ENCODE peak calls at places on chromosomes 1 and 21, in eight cellular contexts. Q, U, M, X, V, D, H and K are unnamed samples.

GRCh38 chr1:46191033-46191701 is 7.1 kb downstream of the POMGNT1 start:
- DNase-seq in Q (no peak), M (no peak), H (no peak), U (no peak), D (no peak), V (no peak), X (no peak), K (no peak)

GRCh38 chr1:86507935-86508582 is 38.8 kb upstream of the CLCA4 start:
- DNase-seq in M (no peak), Q (no peak), X (no peak), U (no peak), H (peak; percentile 40), V (no peak), D (peak; percentile 54), K (peak; percentile 17)

GRCh38 chr1:116986531-116987255 is 14.9 kb upstream of the CD101 start:
- DNase-seq in Q (peak; percentile 10), V (no peak), X (peak; percentile 24), U (peak; percentile 78), M (no peak), H (no peak), D (no peak), K (no peak)

GRCh38 chr21:38447611-38448010 is 50.7 kb downstream of the ERG start:
- DNase-seq in U (no peak), Q (no peak), H (no peak), M (no peak), D (no peak), V (no peak), X (no peak), K (no peak)

GRCh38 chr1:170872663-170873062 is 62.7 kb upstream of the MROH9 start:
- DNase-seq in H (no peak), V (no peak), X (no peak), M (no peak), Q (no peak), D (no peak), U (no peak), K (no peak)

GRCh38 chr1:75034376-75034775 is 99.8 kb upstream of the LHX8 start:
- DNase-seq in U (peak; percentile 81), V (no peak), D (no peak), Q (no peak), H (no peak), M (no peak), X (no peak), K (peak; percentile 78)

GRCh38 chr21:28485301-28486022 is 507.2 kb downstream of the LTN1 start:
- DNase-seq in D (no peak), X (no peak), U (no peak), Q (no peak), V (no peak), M (no peak), H (no peak), K (no peak)

GRCh38 chr1:206797534-206798383 is 25.5 kb upstream of the IL10 start:
- DNase-seq in M (no peak), H (peak; percentile 51), D (peak; percentile 65), X (no peak), Q (no peak), V (peak; percentile 50), U (no peak), K (peak; percentile 69)

GRCh38 chr1:46506470-46507219 is 17.0 kb downstream of the DMBX1 start:
- DNase-seq in V (no peak), U (no peak), X (no peak), H (no peak), D (no peak), M (no peak), Q (no peak), K (no peak)

GRCh38 chr1:30302808-30303310 is 420.5 kb downstream of the MATN1 start:
- DNase-seq in H (no peak), X (no peak), D (no peak), U (no peak), M (no peak), Q (no peak), V (no peak), K (no peak)

GRCh38 chr1:155125511-155125945 is 2.1 kb upstream of the EFNA1 start:
- DNase-seq in Q (no peak), M (no peak), X (no peak), D (no peak), U (no peak), V (no peak), H (no peak), K (peak; percentile 43)

GRCh38 chr1:204493145-204493881 is 1.3 kb downstream of the PIK3C2B start:
- DNase-seq in X (no peak), D (no peak), M (no peak), H (no peak), V (no peak), U (peak; percentile 88), Q (no peak), K (no peak)

GRCh38 chr1:68473060-68473459 is 23.3 kb upstream of the RPE65 start:
- DNase-seq in Q (no peak), H (no peak), V (no peak), U (no peak), D (no peak), X (no peak), M (no peak), K (no peak)

GRCh38 chr1:3350441-3351261 is 103.8 kb upstream of the ARHGEF16 start:
- DNase-seq in V (no peak), Q (no peak), M (no peak), X (no peak), U (no peak), H (no peak), D (no peak), K (no peak)

GRCh38 chr1:184191181-184191601 is 139.7 kb downstream of the TSEN15 start:
- DNase-seq in V (no peak), Q (no peak), X (no peak), D (no peak), M (no peak), U (no peak), H (no peak), K (peak; percentile 19)

GRCh38 chr1:2459757-2460156 is 16.3 kb upstream of the PLCH2 start:
- DNase-seq in U (no peak), D (no peak), V (no peak), H (no peak), Q (no peak), X (no peak), M (no peak), K (peak; percentile 57)

GRCh38 chr1:1554926-1555915 is 14.8 kb upstream of the TMEM240 start:
- DNase-seq in D (no peak), U (peak; percentile 86), M (no peak), H (no peak), Q (no peak), X (no peak), V (no peak), K (no peak)

GRCh38 chr1:244414543-244414942 is 37.2 kb downstream of the ADSS2 start:
- DNase-seq in H (no peak), U (no peak), M (peak; percentile 47), X (no peak), V (no peak), Q (no peak), D (no peak), K (no peak)

GRCh38 chr1:115641762-115642167 is at the start of gene VANGL1:
- DNase-seq in M (no peak), U (peak; percentile 71), V (peak; percentile 77), D (no peak), Q (no peak), X (no peak), H (peak; percentile 83), K (peak; percentile 57)

GRCh38 chr21:41641821-41642368 is 125.0 kb downstream of the RIPK4 start:
- DNase-seq in D (no peak), Q (no peak), M (peak; percentile 62), X (no peak), V (no peak), U (peak; percentile 73), H (no peak), K (no peak)

GRCh38 chr1:19815801-19816736 is 986 bp upstream of the RNF186 start:
- DNase-seq in U (peak; percentile 76), D (peak; percentile 55), M (no peak), X (no peak), V (no peak), Q (no peak), H (no peak), K (no peak)

GRCh38 chr1:11364170-11364569 is 91.2 kb downstream of the UBIAD1 start:
- DNase-seq in Q (no peak), M (no peak), V (no peak), U (peak; percentile 36), X (no peak), H (no peak), D (peak; percentile 48), K (no peak)

GRCh38 chr1:214582289-214582891 is 20.6 kb upstream of the CENPF start:
- DNase-seq in U (no peak), D (no peak), Q (no peak), V (no peak), M (no peak), H (no peak), X (no peak), K (no peak)

GRCh38 chr1:21297975-21298374 is 7.7 kb upstream of the ECE1 start:
- DNase-seq in H (no peak), V (no peak), Q (no peak), U (no peak), D (no peak), M (no peak), X (no peak), K (no peak)

GRCh38 chr1:162026906-162027305 is 3.2 kb upstream of the OLFML2B start:
- DNase-seq in Q (no peak), V (no peak), X (no peak), D (no peak), M (no peak), U (no peak), H (no peak), K (no peak)

GRCh38 chr1:196558424-196558823 is 49.8 kb downstream of the KCNT2 start:
- DNase-seq in X (no peak), H (no peak), M (peak; percentile 43), U (no peak), V (no peak), D (no peak), Q (no peak), K (no peak)

GRCh38 chr1:34113887-34114286 is 51.1 kb downstream of the CSMD2 start:
- DNase-seq in M (no peak), Q (no peak), D (peak; percentile 46), V (no peak), H (no peak), X (no peak), U (peak; percentile 33), K (no peak)

GRCh38 chr1:4308826-4309225 is 345.6 kb upstream of the AJAP1 start:
- DNase-seq in H (no peak), X (no peak), V (no peak), D (no peak), Q (no peak), U (no peak), M (no peak), K (no peak)

GRCh38 chr1:218674280-218674773 is 329.2 kb downstream of the TGFB2 start:
- DNase-seq in H (no peak), X (no peak), D (no peak), V (peak; percentile 16), M (peak; percentile 15), Q (no peak), U (peak; percentile 46), K (no peak)